ENCODE peak calls at places on chromosomes 12 and 14, in four cellular contexts. J, X, K and P are unnamed samples.

GRCh38 chr12:77734489-77734888 is 96.2 kb upstream of the NAV3 start:
- DNase-seq in J (no peak), X (no peak), K (no peak), P (no peak)

GRCh38 chr12:26691234-26691970 is 141.6 kb downstream of the ITPR2 start:
- DNase-seq in J (no peak), X (no peak), K (no peak), P (no peak)

GRCh38 chr12:65609359-65609771 is 214.9 kb upstream of the HMGA2 start:
- DNase-seq in J (no peak), X (no peak), K (no peak), P (no peak)

GRCh38 chr12:132719141-132719953 is 8.7 kb downstream of the PGAM5 start:
- DNase-seq in J (peak), X (no peak), K (no peak), P (no peak)

GRCh38 chr12:38776657-38777056 is 128.7 kb downstream of the CPNE8 start:
- DNase-seq in J (no peak), X (no peak), K (no peak), P (no peak)

GRCh38 chr14:97299661-97300060 is 502.5 kb downstream of the VRK1 start:
- DNase-seq in J (no peak), X (no peak), K (no peak), P (peak)

GRCh38 chr12:47549258-47549657 is 156.6 kb downstream of the RPAP3 start:
- DNase-seq in J (no peak), X (no peak), K (no peak), P (no peak)

GRCh38 chr14:72000907-72001306 is 68.7 kb downstream of the RGS6 start:
- DNase-seq in J (peak), X (no peak), K (peak), P (no peak)

GRCh38 chr14:36070056-36071043 is 106.2 kb downstream of the PTCSC3 start:
- DNase-seq in J (no peak), X (peak), K (peak), P (no peak)

GRCh38 chr14:91368681-91369416 is 48.8 kb downstream of the CCDC88C start:
- DNase-seq in J (no peak), X (no peak), K (no peak), P (no peak)

GRCh38 chr12:6821271-6821673 is 349 bp upstream of the GPR162 start:
- DNase-seq in J (peak), X (peak), K (no peak), P (no peak)

GRCh38 chr12:4153343-4153892 is 120.1 kb upstream of the CCND2 start:
- DNase-seq in J (no peak), X (peak), K (no peak), P (no peak)

GRCh38 chr12:62817556-62818271 is 117.2 kb downstream of the PPM1H start:
- DNase-seq in J (no peak), X (no peak), K (no peak), P (no peak)

GRCh38 chr12:78210894-78211302 is 380.2 kb downstream of the NAV3 start:
- DNase-seq in J (no peak), X (no peak), K (no peak), P (no peak)

GRCh38 chr14:33369972-33370371 is 431.3 kb downstream of the NPAS3 start:
- DNase-seq in J (no peak), X (no peak), K (no peak), P (no peak)

GRCh38 chr12:119444462-119445044 is 110.0 kb downstream of the CCDC60 start:
- DNase-seq in J (peak), X (peak), K (no peak), P (no peak)

GRCh38 chr14:90487031-90487430 is 90.2 kb downstream of the CALM1 start:
- DNase-seq in J (no peak), X (no peak), K (no peak), P (no peak)

GRCh38 chr14:80387563-80387981 is 176.3 kb upstream of the DIO2 start:
- DNase-seq in J (peak), X (no peak), K (no peak), P (no peak)

GRCh38 chr12:50411051-50411660 is 10.5 kb downstream of the LARP4 start:
- DNase-seq in J (no peak), X (no peak), K (no peak), P (no peak)

GRCh38 chr14:76640923-76641395 is 120.3 kb upstream of the VASH1 start:
- DNase-seq in J (no peak), X (no peak), K (no peak), P (no peak)

GRCh38 chr14:24708684-24709083 is 74.7 kb upstream of the GZMB start:
- DNase-seq in J (no peak), X (no peak), K (no peak), P (no peak)

GRCh38 chr12:118680361-118680963 is 300.9 kb upstream of the SRRM4 start:
- DNase-seq in J (no peak), X (peak), K (peak), P (no peak)

GRCh38 chr12:59030415-59030814 is 110.1 kb upstream of the LRIG3 start:
- DNase-seq in J (no peak), X (peak), K (no peak), P (no peak)

GRCh38 chr14:103179078-103179477 is 55.8 kb downstream of the TNFAIP2 start:
- DNase-seq in J (no peak), X (no peak), K (no peak), P (no peak)

GRCh38 chr14:94079891-94080605 is 954 bp downstream of the DDX24 start:
- DNase-seq in J (no peak), X (no peak), K (no peak), P (peak)

GRCh38 chr12:123071401-123072304 is 79.2 kb downstream of the PITPNM2 start:
- DNase-seq in J (peak), X (no peak), K (no peak), P (no peak)

GRCh38 chr14:85566603-85567002 is 36.7 kb downstream of the FLRT2 start:
- DNase-seq in J (no peak), X (no peak), K (no peak), P (no peak)

DNA sequence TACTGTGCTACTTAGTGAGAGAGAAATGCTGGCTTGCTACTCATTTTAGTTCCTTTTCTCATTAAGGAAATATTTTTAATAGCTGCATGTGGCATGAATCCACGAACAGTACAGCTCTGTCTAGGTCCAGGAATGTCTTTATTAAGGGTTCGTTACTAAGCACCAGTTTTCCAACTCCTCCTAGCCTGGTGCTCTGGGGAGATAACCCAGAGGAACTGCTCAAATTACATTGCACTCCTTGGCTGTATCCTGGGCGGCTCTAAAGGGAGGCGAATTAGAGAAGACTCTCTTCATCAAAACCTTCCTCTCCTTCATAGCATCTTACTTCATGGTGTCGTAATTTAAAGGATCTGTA is 101.3 kb downstream of the PPM1A start:
- DNase-seq in J (no peak), X (no peak), K (no peak), P (no peak)
- H3K4me3 ChIP-seq in J (peak), X (no peak), K (no peak), P (no peak)

DNA sequence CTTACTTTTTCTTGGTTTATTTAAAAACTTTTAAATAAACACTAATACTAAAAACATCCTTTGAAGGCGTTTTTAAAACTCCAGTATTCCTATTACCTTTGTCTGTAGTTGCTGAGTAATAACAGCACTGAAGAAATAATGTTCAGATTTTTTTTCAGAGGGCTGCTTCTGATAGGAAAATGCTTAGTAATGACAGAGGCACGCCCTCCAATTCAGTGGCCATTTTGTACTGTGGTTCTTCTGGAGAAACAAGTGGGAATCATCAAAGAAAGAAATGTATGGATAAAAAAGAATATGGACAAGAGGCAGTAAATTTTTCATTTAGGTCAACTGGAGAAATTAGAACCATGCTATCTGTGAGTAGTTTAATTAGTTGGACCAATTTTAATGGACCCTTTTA is 13.6 kb downstream of the VEZT start:
- DNase-seq in J (no peak), X (no peak), K (no peak), P (no peak)
- H3K27ac ChIP-seq in J (peak), X (no peak), K (peak), P (no peak)

GRCh38 chr12:113468365-113469223 is 3.1 kb downstream of the LHX5 start:
- DNase-seq in J (no peak), X (no peak), K (no peak), P (no peak)
- H3K4me3 ChIP-seq in J (no peak), X (no peak), K (no peak), P (no peak)

GRCh38 chr12:109113661-109114321 is 2.6 kb upstream of the ACACB start:
- DNase-seq in J (no peak), X (no peak), K (no peak), P (no peak)

GRCh38 chr12:109114644-109115043 is 1.7 kb upstream of the ACACB start:
- DNase-seq in J (no peak), X (no peak), K (no peak), P (no peak)

GRCh38 chr12:109115758-109116610 is at the start of gene ACACB:
- DNase-seq in J (peak), X (peak), K (peak), P (no peak)

GRCh38 chr12:109115404-109115757 is 1.0 kb upstream of the ACACB start:
- DNase-seq in J (peak), X (no peak), K (no peak), P (no peak)

GRCh38 chr12:109116611-109116949 is 193 bp downstream of the ACACB start:
- DNase-seq in J (no peak), X (no peak), K (no peak), P (no peak)
- H3K27ac ChIP-seq in J (peak), X (peak), K (peak), P (no peak)